ENCODE peak calls at places on chromosomes 5 and 9, in five cellular contexts. U is activated CD4-positive, alpha-beta T cell treated with anti-CD3 and anti-CD28 coated beads, Interleukin-2, amount 10 ng/mL, durations not matched to agents 7 days and 5 days; Y is EL; X is nephron progenitor cell; O is NAMALWA. B is an unnamed sample.

GRCh38 chr5:7018144-7018543 is 304.9 kb downstream of the TENT4A start:
- DNase-seq in U (no peak), O (no peak), X (no peak), Y (no peak), B (no peak)

GRCh38 chr9:126550891-126551351 is 62.8 kb upstream of the LMX1B start:
- DNase-seq in O (no peak), U (no peak), Y (no peak), X (no peak), B (no peak)

GRCh38 chr9:125649315-125649714 is 57.7 kb downstream of the MAPKAP1 start:
- DNase-seq in O (no peak), X (no peak), Y (peak; percentile 93), U (no peak), B (peak; percentile 97)

GRCh38 chr9:38280251-38280800 is 112.2 kb upstream of the ALDH1B1 start:
- DNase-seq in Y (no peak), X (no peak), U (no peak), O (no peak), B (no peak)

GRCh38 chr5:42807722-42808447 is 3.8 kb downstream of the SELENOP start:
- DNase-seq in X (no peak), O (no peak), Y (no peak), U (no peak), B (no peak)

GRCh38 chr9:11063263-11063662 is 450.5 kb upstream of the PTPRD start:
- DNase-seq in Y (no peak), X (no peak), U (no peak), O (no peak), B (no peak)

GRCh38 chr5:173055722-173055982 is 500 bp upstream of the CREBRF start:
- DNase-seq in X (no peak), Y (no peak), U (peak; percentile 20), O (no peak), B (peak; percentile 7)

GRCh38 chr5:27568811-27569210 is 530.4 kb upstream of the CDH9 start:
- DNase-seq in O (no peak), X (no peak), U (no peak), Y (no peak), B (no peak)

GRCh38 chr5:87400305-87400899 is 12.3 kb downstream of the CCNH start:
- DNase-seq in U (no peak), O (peak; percentile 67), Y (peak; percentile 56), X (no peak), B (peak; percentile 48)

GRCh38 chr5:168874713-168875380 is 295.7 kb upstream of the PANK3 start:
- DNase-seq in X (no peak), Y (peak; percentile 33), U (no peak), O (peak; percentile 11), B (peak; percentile 8)

GRCh38 chr9:17614929-17615328 is 36.1 kb downstream of the SH3GL2 start:
- DNase-seq in O (no peak), Y (no peak), U (no peak), X (no peak), B (no peak)

GRCh38 chr5:108380531-108381021 is 1.3 kb downstream of the FBXL17 start:
- DNase-seq in U (peak; percentile 35), O (peak; percentile 57), X (peak; percentile 69), Y (peak; percentile 44), B (peak; percentile 21)

GRCh38 chr5:73327908-73328455 is 120.6 kb downstream of the FOXD1 start:
- DNase-seq in Y (peak; percentile 70), O (no peak), X (no peak), U (no peak), B (peak; percentile 80)

GRCh38 chr5:61002616-61003015 is 57.6 kb downstream of the NDUFAF2 start:
- DNase-seq in U (no peak), Y (no peak), X (no peak), O (no peak), B (no peak)

GRCh38 chr5:32275421-32275765 is 37.3 kb downstream of the MTMR12 start:
- DNase-seq in O (no peak), U (no peak), Y (no peak), X (no peak), B (no peak)

GRCh38 chr5:119336846-119337564 is 18.8 kb upstream of the TNFAIP8 start:
- DNase-seq in X (no peak), Y (no peak), U (no peak), O (peak; percentile 65), B (no peak)

GRCh38 chr5:53151713-53152458 is 42.3 kb upstream of the MOCS2 start:
- DNase-seq in U (no peak), X (no peak), Y (peak; percentile 85), O (no peak), B (peak; percentile 76)

GRCh38 chr9:106107716-106108115 is 413.4 kb downstream of the TMEM38B start:
- DNase-seq in U (no peak), Y (no peak), O (no peak), X (no peak), B (no peak)

GRCh38 chr9:70030156-70030555 is 13.5 kb upstream of the MAMDC2 start:
- DNase-seq in X (no peak), Y (no peak), U (no peak), O (no peak), B (no peak)

GRCh38 chr5:146877178-146877681 is 1.3 kb downstream of the PPP2R2B start:
- DNase-seq in X (no peak), Y (no peak), U (no peak), O (no peak), B (no peak)

GRCh38 chr5:128085413-128085812 is 1.8 kb downstream of the SLC12A2 start:
- DNase-seq in O (no peak), Y (no peak), U (no peak), X (no peak), B (no peak)

GRCh38 chr5:81183811-81184748 is 49.0 kb upstream of the CKMT2 start:
- DNase-seq in Y (no peak), X (no peak), O (no peak), U (no peak), B (no peak)

GRCh38 chr5:57735754-57736153 is 253.1 kb upstream of the ACTBL2 start:
- DNase-seq in X (no peak), U (no peak), O (no peak), Y (peak; percentile 94), B (peak; percentile 95)

GRCh38 chr5:119355636-119356383 is at the start of gene TNFAIP8:
- DNase-seq in X (peak; percentile 61), O (peak; percentile 66), Y (peak; percentile 70), U (peak; percentile 54), B (peak; percentile 21)

GRCh38 chr5:79086116-79086515 is 16.5 kb downstream of the BHMT2 start:
- DNase-seq in X (no peak), O (no peak), U (no peak), Y (peak; percentile 12), B (peak; percentile 32)

GRCh38 chr5:125560476-125561225 is 814.2 kb upstream of the ZNF608 start:
- DNase-seq in Y (no peak), X (no peak), U (no peak), O (no peak), B (no peak)

GRCh38 chr5:113367586-113367985 is 67.2 kb downstream of the TSSK1B start:
- DNase-seq in X (no peak), O (no peak), U (no peak), Y (no peak), B (peak; percentile 41)

GRCh38 chr9:32395483-32396216 is 11.2 kb downstream of the ACO1 start:
- DNase-seq in Y (peak; percentile 97), O (no peak), X (no peak), U (no peak), B (peak; percentile 79)

GRCh38 chr5:118017536-118017935 is 970.8 kb downstream of the DTWD2 start:
- DNase-seq in O (no peak), U (no peak), X (no peak), Y (no peak), B (no peak)

GRCh38 chr5:80591352-80591751 is 21.3 kb upstream of the ANKRD34B start:
- DNase-seq in O (no peak), X (no peak), U (no peak), Y (peak; percentile 33), B (no peak)

GRCh38 chr9:706606-707451 is 134.7 kb upstream of the DMRT1 start:
- DNase-seq in U (no peak), X (peak; percentile 76), O (no peak), Y (peak; percentile 80), B (peak; percentile 44)

GRCh38 chr5:149708981-149709594 is 21.0 kb upstream of the PPARGC1B start:
- DNase-seq in X (no peak), O (no peak), U (no peak), Y (no peak), B (no peak)

GRCh38 chr5:145495741-145496140 is 339.4 kb downstream of the PRELID2 start:
- DNase-seq in O (no peak), X (no peak), Y (peak; percentile 86), U (no peak), B (peak; percentile 90)

GRCh38 chr5:174533771-174534221 is 190.6 kb upstream of the MSX2 start:
- DNase-seq in U (no peak), X (no peak), Y (peak; percentile 72), O (no peak), B (peak; percentile 99)